ENCODE peak calls at places on chromosomes 13 and 19, in nine cellular contexts. F is SHP77; Y is stimulated activated naive CD4-positive, alpha-beta T cell; Q is activated T-cell treated with anti-CD3 and anti-CD28 coated beads, Interleukin-2, amount 50 U/mL, for 24 hours; J is astrocyte of the spinal cord; M is HFF-Myc; P is HTR-8/SVneo; T is stimulated activated CD8-positive, alpha-beta memory T cell treated with anti-CD3 and anti-CD28 coated beads, Interleukin-15, amount 100 ng/mL, for 24 hours; C is left colon. B is an unnamed sample.

GRCh38 chr19:34044011-34044410 is 128.3 kb upstream of the LSM14A start:
- DNase-seq in Y (no peak), P (no peak), F (no peak), J (no peak), Q (no peak), M (no peak), T (no peak), C (no peak), B (no peak)

GRCh38 chr19:11736696-11737095 is 2.0 kb downstream of the ZNF823 start:
- DNase-seq in M (no peak), Q (no peak), J (peak), T (no peak), P (peak), C (peak), Y (no peak), F (no peak), B (peak)

GRCh38 chr19:18434411-18435184 is 3.3 kb downstream of the ISYNA1 start:
- DNase-seq in Q (no peak), P (no peak), C (no peak), M (no peak), F (no peak), J (no peak), Y (no peak), T (no peak), B (no peak)

GRCh38 chr13:95128045-95128643 is 173.1 kb downstream of the ABCC4 start:
- DNase-seq in M (no peak), F (peak), C (no peak), P (no peak), Y (no peak), J (peak), Q (no peak), T (no peak), B (no peak)

GRCh38 chr13:34993470-34993869 is 51.4 kb downstream of the NBEA start:
- DNase-seq in C (no peak), T (no peak), F (no peak), J (no peak), M (no peak), Y (no peak), P (no peak), Q (no peak), B (no peak)

GRCh38 chr19:1248454-1249297 is at the start of gene MIDN:
- DNase-seq in C (peak), P (no peak), M (no peak), F (peak), Y (peak), T (peak), J (peak), Q (peak), B (peak)

GRCh38 chr19:6061420-6062130 is 48.7 kb downstream of the RFX2 start:
- DNase-seq in T (no peak), J (no peak), M (no peak), C (peak), P (no peak), F (no peak), Q (no peak), Y (no peak), B (no peak)

GRCh38 chr13:82898625-82899024 is 983.6 kb downstream of the SLITRK1 start:
- DNase-seq in C (no peak), T (no peak), J (no peak), Y (no peak), P (no peak), M (no peak), F (no peak), Q (no peak), B (no peak)

GRCh38 chr13:49097374-49097773 is 121.7 kb downstream of the FNDC3A start:
- DNase-seq in J (peak), T (no peak), C (no peak), Y (no peak), F (no peak), Q (no peak), M (no peak), P (no peak), B (no peak)

GRCh38 chr13:110346661-110347067 is 39.6 kb downstream of the COL4A2 start:
- DNase-seq in T (no peak), Y (no peak), Q (no peak), P (no peak), F (peak), M (no peak), C (peak), J (no peak), B (no peak)

GRCh38 chr19:40596608-40597328 is 4.4 kb upstream of the LTBP4 start:
- DNase-seq in P (peak), C (no peak), T (no peak), M (no peak), J (peak), Q (no peak), Y (peak), F (no peak), B (peak)

GRCh38 chr19:51097166-51097736 is 11.0 kb downstream of the CTU1 start:
- DNase-seq in C (peak), P (peak), Y (peak), Q (peak), T (peak), J (peak), F (no peak), M (peak), B (no peak)

GRCh38 chr19:3062165-3063105 is at the start of gene TLE5:
- DNase-seq in T (peak), P (peak), C (peak), Q (peak), J (no peak), M (no peak), F (no peak), Y (peak), B (no peak)

GRCh38 chr13:57409121-57409520 is 222.4 kb upstream of the PCDH17 start:
- DNase-seq in C (no peak), Y (no peak), P (no peak), F (no peak), T (no peak), Q (no peak), J (no peak), M (no peak), B (no peak)

GRCh38 chr19:16232127-16232526 is 34.4 kb downstream of the AP1M1 start:
- DNase-seq in J (no peak), M (no peak), Y (no peak), C (no peak), F (no peak), Q (peak), T (no peak), P (no peak), B (no peak)

GRCh38 chr19:1276620-1277007 is 1.3 kb downstream of the FAM174C start:
- DNase-seq in M (no peak), J (no peak), F (no peak), C (peak), T (no peak), Y (no peak), P (no peak), Q (peak), B (no peak)

GRCh38 chr13:77740097-77740496 is 42.6 kb downstream of the SLAIN1 start:
- DNase-seq in T (no peak), F (no peak), P (no peak), Q (no peak), J (no peak), C (no peak), M (no peak), Y (no peak), B (no peak)

GRCh38 chr13:111034811-111035210 is 80.3 kb upstream of the ARHGEF7 start:
- DNase-seq in J (no peak), Q (no peak), M (no peak), C (no peak), T (no peak), P (no peak), F (no peak), Y (no peak), B (no peak)

B was measured in NCI-H524.